ENCODE peak calls at places on chromosome 7, in four cellular contexts. U is heart left ventricle, G is adrenal gland, I is lower leg skin. R is an unnamed sample.

GRCh38 chr7:5514440-5515035 is 90.9 kb upstream of the TNRC18 start:
- DNase-seq in U (no peak), G (peak; percentile 36), I (no peak), R (no peak)

GRCh38 chr7:50664937-50665336 is 99.7 kb upstream of the DDC start:
- DNase-seq in U (no peak), G (no peak), I (no peak), R (no peak)

GRCh38 chr7:50782376-50783208 is at the start of gene GRB10:
- DNase-seq in U (peak; percentile 51), G (peak; percentile 56), I (no peak), R (no peak)

GRCh38 chr7:4613855-4614548 is 68.1 kb upstream of the FOXK1 start:
- DNase-seq in U (no peak), G (no peak), I (peak; percentile 39), R (peak; percentile 76)

GRCh38 chr7:1053816-1054370 is 9.5 kb downstream of the GPR146 start:
- DNase-seq in U (peak; percentile 21), G (no peak), I (no peak), R (no peak)

GRCh38 chr7:142896741-142897379 is 11.3 kb upstream of the TRPV6 start:
- DNase-seq in U (no peak), G (peak; percentile 2), I (no peak), R (no peak)

GRCh38 chr7:139823855-139824670 is 5.0 kb upstream of the TBXAS1 start:
- DNase-seq in U (no peak), G (no peak), I (no peak), R (peak; percentile 12)

GRCh38 chr7:145434811-145435210 is 599.0 kb upstream of the TPK1 start:
- DNase-seq in U (no peak), G (no peak), I (no peak), R (no peak)

GRCh38 chr7:12942599-12942998 is 255.2 kb downstream of the ARL4A start:
- DNase-seq in U (no peak), G (no peak), I (no peak), R (no peak)

GRCh38 chr7:15397921-15398560 is 163.8 kb downstream of the AGMO start:
- DNase-seq in U (no peak), G (no peak), I (no peak), R (peak; percentile 11)

GRCh38 chr7:3154881-3155494 is 111.3 kb upstream of the CARD11 start:
- DNase-seq in U (no peak), G (peak; percentile 67), I (no peak), R (peak; percentile 53)

GRCh38 chr7:55086413-55087201 is 67.8 kb downstream of the EGFR start:
- DNase-seq in U (no peak), G (peak; percentile 47), I (no peak), R (peak; percentile 99)

GRCh38 chr7:34128762-34129161 is 223.4 kb downstream of the BMPER start:
- DNase-seq in U (no peak), G (no peak), I (no peak), R (peak; percentile 97)